ENCODE peak calls at places on chromosomes 12 and 14, in six cellular contexts. O is choroid plexus epithelial cell, D is astrocyte of the cerebellum, J is NCI-H510A treated with DMSO at 0.1 percent for 48 hours, U is T-helper 2 cell, S is dorsolateral prefrontal cortex. R is an unnamed sample.

GRCh38 chr12:26787125-26787495 is 45.9 kb downstream of the ITPR2 start:
- DNase-seq in J (peak), D (peak), O (peak), S (no peak), U (no peak), R (no peak)

GRCh38 chr14:31326111-31326510 is 94.2 kb downstream of the HEATR5A start:
- DNase-seq in S (no peak), J (no peak), D (peak), O (peak), U (peak), R (no peak)

GRCh38 chr12:94783862-94784261 is 133.5 kb upstream of the TMCC3 start:
- DNase-seq in U (no peak), J (no peak), D (no peak), S (no peak), O (peak), R (no peak)

GRCh38 chr14:101705733-101706508 is 55.6 kb upstream of the PPP2R5C start:
- DNase-seq in D (no peak), J (no peak), S (no peak), U (peak), O (peak), R (no peak)

GRCh38 chr12:25151476-25151875 is 43.5 kb downstream of the DNAI7 start:
- DNase-seq in J (no peak), D (peak), U (no peak), O (peak), S (no peak), R (no peak)

GRCh38 chr14:59695198-59695597 is 118.6 kb upstream of the CCDC175 start:
- DNase-seq in U (no peak), J (no peak), O (peak), D (no peak), S (no peak), R (no peak)

GRCh38 chr14:38973083-38973700 is 129.8 kb downstream of the SEC23A start:
- DNase-seq in O (no peak), D (no peak), S (no peak), U (no peak), J (no peak), R (no peak)

GRCh38 chr12:96120359-96121100 is 73.6 kb upstream of the ELK3 start:
- DNase-seq in S (no peak), O (peak), D (no peak), U (no peak), J (no peak), R (no peak)

GRCh38 chr14:90675399-90675798 is 140.8 kb downstream of the TTC7B start:
- DNase-seq in O (no peak), U (no peak), J (no peak), S (no peak), D (no peak), R (peak)

GRCh38 chr12:64147011-64147671 is 75.0 kb downstream of the KICS2 start:
- DNase-seq in D (no peak), O (no peak), S (no peak), U (peak), J (no peak), R (no peak)

GRCh38 chr12:87779016-87779415 is 250.2 kb downstream of the C12orf50 start:
- DNase-seq in J (no peak), S (no peak), U (no peak), D (no peak), O (peak), R (no peak)

GRCh38 chr12:29429999-29430698 is 49.2 kb upstream of the ERGIC2 start:
- DNase-seq in J (no peak), S (no peak), U (no peak), O (no peak), D (no peak), R (no peak)

GRCh38 chr14:102922490-102923200 is at the start of gene AMN:
- DNase-seq in U (peak), S (no peak), J (no peak), O (no peak), D (no peak), R (no peak)

GRCh38 chr14:101176535-101177205 is 273.1 kb upstream of the RTL1 start:
- DNase-seq in O (no peak), S (no peak), J (no peak), D (no peak), U (no peak), R (no peak)

GRCh38 chr12:102372112-102372511 is 108.3 kb downstream of the IGF1 start:
- DNase-seq in O (no peak), S (no peak), J (no peak), D (no peak), U (no peak), R (no peak)

GRCh38 chr14:36655963-36656768 is 5.5 kb upstream of the PAX9 start:
- DNase-seq in U (peak), O (peak), D (no peak), S (no peak), J (no peak), R (no peak)

GRCh38 chr12:103917873-103918272 is 12.3 kb upstream of the HSP90B1 start:
- DNase-seq in O (no peak), S (no peak), J (no peak), U (no peak), D (no peak), R (no peak)

GRCh38 chr14:36976571-36977023 is 195.8 kb downstream of the SLC25A21 start:
- DNase-seq in U (no peak), S (no peak), O (peak), J (peak), D (no peak), R (no peak)

R was measured in NCI-H2171.